ENCODE peak calls at places on chromosomes 5 and 9, in six cellular contexts. L is epithelial cell of esophagus; H is A549; M is lung; X is AG10803; N is CD8-positive, alpha-beta T cell. V is an unnamed sample.

GRCh38 chr5:78953092-78953800 is 31.9 kb downstream of the ARSB start:
- DNase-seq in H (no peak), M (no peak), L (peak; percentile 21), N (no peak), X (peak; percentile 68), V (no peak)

GRCh38 chr9:77839459-77840140 is 191.5 kb upstream of the GNA14 start:
- DNase-seq in M (no peak), X (peak; percentile 83), H (peak; percentile 77), L (peak; percentile 33), N (no peak), V (no peak)

GRCh38 chr9:94913550-94913949 is 187.1 kb downstream of the AOPEP start:
- DNase-seq in L (no peak), N (no peak), M (no peak), H (no peak), X (no peak), V (no peak)

GRCh38 chr5:72476721-72477120 is 30.5 kb downstream of the ZNF366 start:
- DNase-seq in X (no peak), N (no peak), L (no peak), H (no peak), M (no peak), V (no peak)

GRCh38 chr9:93952784-93953491 is 2.2 kb downstream of the BARX1 start:
- DNase-seq in N (no peak), M (no peak), X (no peak), L (no peak), H (no peak), V (peak; percentile 68)

GRCh38 chr5:126998201-126998631 is 32.1 kb downstream of the MARCHF3 start:
- DNase-seq in M (no peak), H (no peak), X (peak; percentile 70), L (no peak), N (no peak), V (no peak)

GRCh38 chr9:86943223-86943870 is 4.0 kb downstream of the GAS1 start:
- DNase-seq in M (peak; percentile 33), H (peak; percentile 7), L (no peak), N (no peak), X (peak; percentile 66), V (peak; percentile 77)

GRCh38 chr5:155046591-155046990 is 33.0 kb downstream of the KIF4B start:
- DNase-seq in H (no peak), M (no peak), L (no peak), X (no peak), N (no peak), V (no peak)

GRCh38 chr5:52356311-52356918 is 431.3 kb upstream of the ITGA1 start:
- DNase-seq in L (peak; percentile 36), X (peak; percentile 1), M (no peak), H (peak; percentile 12), N (no peak), V (no peak)

GRCh38 chr5:98454904-98455303 is 318.6 kb upstream of the RGMB start:
- DNase-seq in H (peak; percentile 18), L (peak; percentile 93), X (peak; percentile 96), N (no peak), M (no peak), V (no peak)

GRCh38 chr5:500491-500890 is 23.8 kb downstream of the SLC9A3 start:
- DNase-seq in M (no peak), H (no peak), L (no peak), N (no peak), X (no peak), V (peak; percentile 68)

GRCh38 chr5:4222821-4223220 is 627.2 kb downstream of the IRX1 start:
- DNase-seq in X (no peak), M (no peak), L (no peak), H (no peak), N (no peak), V (no peak)

GRCh38 chr9:1057910-1058309 is 7.8 kb downstream of the DMRT2 start:
- DNase-seq in X (peak; percentile 5), H (no peak), N (no peak), M (no peak), L (peak; percentile 29), V (no peak)

GRCh38 chr5:22850981-22851380 is 2.2 kb downstream of the CDH12 start:
- DNase-seq in H (no peak), L (no peak), M (no peak), X (no peak), N (no peak), V (no peak)

GRCh38 chr5:91018712-91019371 is 364.3 kb downstream of the ARRDC3 start:
- DNase-seq in M (no peak), L (no peak), H (no peak), X (no peak), N (no peak), V (no peak)

GRCh38 chr5:44935262-44935661 is 126.5 kb downstream of the MRPS30 start:
- DNase-seq in L (peak; percentile 15), X (peak; percentile 38), H (peak; percentile 20), N (no peak), M (no peak), V (no peak)
- TF ChIP-seq CTCF in L (no peak), X (peak; percentile 60), H (no peak), N (no peak), M (no peak), V (no peak)

GRCh38 chr5:142013734-142014495 is 1.1 kb upstream of the GNPDA1 start:
- DNase-seq in M (no peak), X (peak; percentile 71), H (peak; percentile 46), N (no peak), L (peak; percentile 41), V (peak; percentile 33)

GRCh38 chr5:142016576-142016975 is 3.7 kb upstream of the GNPDA1 start:
- DNase-seq in H (no peak), L (no peak), M (no peak), X (no peak), N (no peak), V (no peak)

GRCh38 chr5:142017832-142018427 is 5.1 kb upstream of the GNPDA1 start:
- DNase-seq in L (no peak), N (no peak), M (no peak), X (peak; percentile 40), H (no peak), V (no peak)

GRCh38 chr5:142014911-142015584 is 2.2 kb upstream of the GNPDA1 start:
- DNase-seq in X (peak; percentile 48), L (peak; percentile 90), M (no peak), N (no peak), H (peak; percentile 63), V (peak; percentile 53)

GRCh38 chr5:142015781-142016533 is 3.1 kb upstream of the GNPDA1 start:
- DNase-seq in H (no peak), M (no peak), N (peak; percentile 58), L (peak; percentile 65), X (no peak), V (no peak)
- TF ChIP-seq CTCF in H (no peak), M (no peak), N (no peak), L (no peak), X (no peak), V (no peak)

DNA sequence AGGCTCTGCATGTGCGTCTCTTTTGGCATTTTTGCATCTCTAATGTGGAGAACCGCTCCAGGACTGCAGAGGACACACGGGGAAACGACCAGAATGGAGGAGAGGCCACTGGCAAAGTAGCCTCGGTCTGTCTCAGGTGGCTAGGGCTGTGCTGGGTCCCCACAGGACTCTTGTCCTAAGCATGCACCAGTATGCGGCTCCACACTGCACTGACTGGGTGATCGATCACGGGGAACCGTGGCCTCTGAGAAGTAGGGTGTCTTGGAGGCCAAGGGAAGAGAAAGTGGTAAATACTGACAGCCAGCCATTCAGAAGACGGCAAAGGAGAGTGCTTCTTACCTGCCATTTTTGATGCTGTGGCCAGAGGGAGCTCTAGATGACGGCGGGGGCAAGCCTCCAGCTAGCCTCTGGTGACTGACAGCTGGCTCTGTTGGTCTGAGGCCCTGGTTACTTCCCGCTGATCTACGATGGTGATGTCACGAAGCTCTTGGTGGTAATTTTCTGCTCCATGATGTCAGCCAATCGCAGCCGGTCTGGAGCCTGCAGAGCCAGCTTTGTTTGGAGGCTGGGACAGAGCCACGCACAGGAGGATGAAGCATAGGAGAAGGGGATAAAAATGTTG is 40.4 kb upstream of the GADD45G start:
- DNase-seq in H (peak; percentile 48), X (no peak), L (no peak), M (no peak), N (no peak), V (no peak)
- TF ChIP-seq CTCF in H (no peak), X (no peak), L (no peak), M (no peak), N (no peak), V (no peak)

GRCh38 chr9:127490831-127491230 is 39.5 kb downstream of the LRSAM1 start:
- DNase-seq in H (no peak), X (no peak), L (no peak), N (no peak), M (no peak), V (no peak)

GRCh38 chr9:127491516-127491915 is 40.2 kb downstream of the LRSAM1 start:
- DNase-seq in M (no peak), L (no peak), X (no peak), N (no peak), H (no peak), V (no peak)

GRCh38 chr9:127488946-127489345 is 37.6 kb downstream of the LRSAM1 start:
- DNase-seq in N (no peak), X (no peak), H (no peak), L (no peak), M (no peak), V (no peak)

GRCh38 chr9:127492616-127493015 is 41.3 kb downstream of the LRSAM1 start:
- DNase-seq in X (no peak), M (no peak), H (no peak), N (no peak), L (no peak), V (no peak)

DNA sequence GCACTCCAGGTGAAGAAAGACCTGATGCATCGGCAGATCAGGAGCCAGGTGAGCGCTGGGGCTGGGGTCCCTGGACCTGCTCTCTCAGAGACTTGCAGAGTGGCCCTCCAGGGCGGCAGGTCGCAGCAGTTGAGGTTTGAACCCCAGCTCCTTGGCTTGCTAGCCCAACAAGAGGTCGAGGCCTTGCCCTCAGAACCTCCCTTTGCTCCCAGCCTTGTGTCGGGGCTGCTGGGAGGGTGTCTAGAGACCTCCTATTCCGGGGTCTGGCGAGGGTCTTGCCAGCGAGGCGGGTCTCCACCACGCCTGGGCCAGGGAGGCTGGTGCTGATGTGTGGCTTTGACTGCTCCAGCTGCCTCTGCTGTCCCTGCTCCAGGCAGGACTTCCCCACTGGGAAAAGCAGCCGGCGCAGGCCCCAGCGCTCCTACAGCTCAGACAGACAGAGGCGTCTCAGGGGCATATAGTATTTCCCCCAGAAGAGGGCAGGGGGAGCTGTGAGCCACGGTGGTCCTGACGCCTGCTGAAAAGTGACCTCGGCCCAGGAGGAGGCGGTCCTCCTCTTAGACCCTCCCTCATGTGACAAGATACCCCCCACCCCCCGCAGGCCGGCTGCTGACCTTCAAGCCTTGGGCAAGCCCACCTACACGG is 38.3 kb downstream of the LRSAM1 start:
- DNase-seq in H (no peak), X (no peak), M (no peak), N (no peak), L (no peak), V (no peak)
- TF ChIP-seq CTCF in H (no peak), X (no peak), M (no peak), N (no peak), L (no peak), V (no peak)

GRCh38 chr5:92644271-92644886 is 936.6 kb downstream of the NR2F1-AS1 start:
- DNase-seq in H (peak; percentile 4), M (no peak), X (no peak), N (no peak), L (no peak), V (no peak)
- TF ChIP-seq CTCF in H (no peak), M (no peak), X (no peak), N (no peak), L (no peak), V (no peak)

GRCh38 chr9:122815544-122815943 is 12.8 kb downstream of the PDCL start:
- DNase-seq in H (no peak), L (peak; percentile 28), M (no peak), N (no peak), X (no peak), V (no peak)
- TF ChIP-seq CTCF in H (no peak), L (no peak), M (no peak), N (no peak), X (no peak), V (no peak)

GRCh38 chr9:88049677-88050307 is 75.5 kb upstream of the CDK20 start:
- DNase-seq in N (no peak), H (no peak), M (no peak), X (no peak), L (no peak), V (no peak)
- TF ChIP-seq CTCF in N (no peak), H (no peak), M (no peak), X (no peak), L (no peak), V (no peak)

V was measured in pancreas.